ENCODE peak calls at places on chromosomes 12 and 14, in six cellular contexts. N is body of pancreas, M is uterus, D is right atrium auricular region, Z is AG09319, G is cardiac muscle cell. W is an unnamed sample.

GRCh38 chr12:132230381-132230780 is 86.1 kb downstream of the NOC4L start:
- DNase-seq in G (no peak), N (no peak), D (no peak), M (no peak), Z (no peak), W (no peak)

GRCh38 chr14:93317836-93318807 is 14.7 kb downstream of the BTBD7 start:
- DNase-seq in Z (no peak), G (no peak), N (peak), D (no peak), M (no peak), W (no peak)

GRCh38 chr14:42715316-42715715 is 1108.6 kb downstream of the LRFN5 start:
- DNase-seq in D (no peak), N (no peak), Z (no peak), M (no peak), G (no peak), W (no peak)

GRCh38 chr12:44000309-44000952 is 164.6 kb downstream of the TMEM117 start:
- DNase-seq in D (no peak), G (peak), N (peak), M (no peak), Z (peak), W (no peak)

GRCh38 chr12:79063258-79063657 is 198.7 kb downstream of the SYT1 start:
- DNase-seq in N (no peak), D (no peak), Z (no peak), G (no peak), M (no peak), W (no peak)

GRCh38 chr14:64777461-64777860 is 73.2 kb downstream of the PLEKHG3 start:
- DNase-seq in D (no peak), Z (no peak), M (no peak), G (no peak), N (no peak), W (no peak)

GRCh38 chr14:106666341-106666740 is 1140.0 kb downstream of the TMEM121 start:
- DNase-seq in D (no peak), M (no peak), N (no peak), Z (no peak), G (no peak), W (no peak)

GRCh38 chr12:122031342-122032216 is 9.9 kb downstream of the BCL7A start:
- DNase-seq in N (peak), G (peak), M (no peak), Z (no peak), D (no peak), W (no peak)

GRCh38 chr12:13573698-13574321 is 377.3 kb downstream of the EMP1 start:
- DNase-seq in N (no peak), G (no peak), M (no peak), Z (peak), D (no peak), W (no peak)

GRCh38 chr12:25284024-25284423 is 33.3 kb upstream of the KRAS start:
- DNase-seq in D (no peak), M (no peak), G (no peak), Z (no peak), N (no peak), W (no peak)

GRCh38 chr14:92382677-92383076 is 59.7 kb downstream of the SLC24A4 start:
- DNase-seq in Z (no peak), D (no peak), M (no peak), N (no peak), G (no peak), W (no peak)

GRCh38 chr12:6850796-6851152 is 312 bp downstream of the CDCA3 start:
- DNase-seq in G (no peak), N (no peak), D (no peak), M (no peak), Z (no peak), W (no peak)

GRCh38 chr12:22641353-22642053 is 16.5 kb downstream of the ETNK1 start:
- DNase-seq in N (no peak), G (no peak), D (no peak), M (no peak), Z (no peak), W (no peak)

GRCh38 chr12:41962171-41962572 is 182.5 kb downstream of the GXYLT1 start:
- DNase-seq in N (peak), Z (no peak), D (no peak), G (no peak), M (no peak), W (no peak)

GRCh38 chr14:59184396-59184795 is 4.1 kb upstream of the DAAM1 start:
- DNase-seq in M (no peak), D (no peak), G (no peak), Z (no peak), N (no peak), W (no peak)

GRCh38 chr12:122963928-122964240 is 2.4 kb downstream of the ABCB9 start:
- DNase-seq in N (peak), G (no peak), Z (no peak), M (no peak), D (no peak), W (no peak)

GRCh38 chr12:75862692-75863471 is 168.7 kb downstream of the PHLDA1 start:
- DNase-seq in D (no peak), G (no peak), M (no peak), Z (no peak), N (no peak), W (no peak)

GRCh38 chr14:106024983-106025604 is 498.7 kb downstream of the TMEM121 start:
- DNase-seq in G (no peak), M (no peak), N (no peak), D (no peak), Z (no peak), W (no peak)

GRCh38 chr12:15356831-15357456 is 34.6 kb downstream of the PTPRO start:
- DNase-seq in G (no peak), Z (no peak), M (no peak), D (no peak), N (no peak), W (no peak)

GRCh38 chr12:111034148-111034910 is 114.0 kb upstream of the MYL2 start:
- DNase-seq in G (peak), D (no peak), M (no peak), Z (no peak), N (no peak), W (no peak)

GRCh38 chr12:17999174-17999801 is 90.7 kb downstream of the RERGL start:
- DNase-seq in N (no peak), M (no peak), Z (no peak), G (no peak), D (no peak), W (no peak)

GRCh38 chr12:65327207-65328076 is 49.0 kb downstream of the MSRB3 start:
- DNase-seq in M (peak), D (no peak), Z (peak), N (no peak), G (no peak), W (no peak)

GRCh38 chr12:27525373-27525772 is 1.4 kb downstream of the PPFIBP1 start:
- DNase-seq in G (no peak), N (no peak), D (no peak), M (peak), Z (no peak), W (no peak)

GRCh38 chr12:52052471-52053186 is 1.4 kb downstream of the NR4A1 start:
- DNase-seq in Z (no peak), N (peak), M (no peak), D (no peak), G (no peak), W (no peak)

GRCh38 chr14:35965425-35965824 is 139.3 kb downstream of the BRMS1L start:
- DNase-seq in Z (no peak), M (no peak), G (no peak), N (no peak), D (no peak), W (no peak)

GRCh38 chr14:35964736-35965135 is 138.6 kb downstream of the BRMS1L start:
- DNase-seq in M (no peak), G (no peak), D (no peak), N (no peak), Z (no peak), W (no peak)

GRCh38 chr14:35961697-35962274 is 135.6 kb downstream of the BRMS1L start:
- DNase-seq in Z (no peak), G (no peak), N (no peak), D (no peak), M (no peak), W (no peak)

GRCh38 chr14:35959835-35960234 is 133.7 kb downstream of the BRMS1L start:
- DNase-seq in Z (no peak), M (no peak), D (no peak), G (no peak), N (no peak), W (no peak)

DNA sequence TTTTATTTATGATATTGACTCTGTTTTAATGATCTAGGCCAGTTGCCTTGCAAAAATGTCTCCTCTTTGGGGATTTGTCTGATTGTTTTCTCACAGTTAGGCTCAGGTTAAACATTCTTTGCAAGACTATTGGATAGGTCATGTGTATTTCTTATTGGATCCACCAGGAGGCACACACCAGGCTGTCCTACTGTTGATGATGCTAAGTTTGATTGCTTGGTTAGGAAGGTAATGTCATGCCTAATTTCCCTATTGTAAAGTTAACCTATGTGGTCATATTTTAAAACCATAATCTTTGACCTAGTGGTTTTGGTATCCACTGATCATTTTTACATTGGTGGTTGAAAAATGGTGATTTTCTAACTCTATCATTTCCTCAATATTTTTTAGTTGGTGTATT is 137.1 kb downstream of the BRMS1L start:
- DNase-seq in N (no peak), D (no peak), G (no peak), Z (no peak), M (no peak), W (no peak)
- TF ChIP-seq CTCF in N (no peak), D (no peak), G (no peak), Z (peak), M (no peak), W (peak)

DNA sequence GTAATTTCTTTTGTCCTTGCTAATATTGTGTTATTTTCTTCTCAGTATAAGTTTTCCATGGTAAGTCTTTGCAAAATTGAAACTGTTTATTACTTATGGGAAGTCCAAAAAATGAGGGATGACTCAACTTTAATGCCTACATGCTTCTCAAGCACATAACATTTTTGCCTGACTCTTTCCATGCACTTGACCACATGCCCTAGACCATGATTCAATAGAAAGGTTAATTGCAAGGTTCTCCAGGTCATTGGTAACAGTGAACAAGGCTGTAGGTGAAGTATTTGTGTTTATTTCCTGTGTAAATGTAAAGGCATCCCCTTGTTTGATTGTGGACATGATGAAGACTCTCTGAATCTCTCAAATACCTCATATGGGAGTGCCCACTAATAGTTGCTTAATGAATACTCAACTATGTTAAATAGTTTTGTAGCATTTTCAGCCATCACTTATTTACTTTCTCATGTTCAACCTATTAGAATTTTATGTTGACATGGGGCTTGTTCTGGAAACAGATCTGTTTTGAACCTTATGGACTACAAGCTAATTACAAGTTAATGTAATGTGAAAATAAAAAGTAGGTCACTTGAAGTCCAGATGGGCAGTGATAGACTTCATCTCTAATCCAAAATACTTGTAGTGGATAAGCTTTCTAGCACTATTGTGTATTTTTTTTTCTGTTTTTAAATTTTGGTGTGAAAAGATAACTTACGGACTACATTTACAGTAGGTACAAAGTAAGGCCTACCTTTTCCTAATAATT is 131.8 kb downstream of the TMTC2 start:
- DNase-seq in M (no peak), G (no peak), D (no peak), N (no peak), Z (no peak), W (no peak)
- TF ChIP-seq CTCF in M (no peak), G (no peak), D (no peak), N (no peak), Z (no peak), W (no peak)

GRCh38 chr12:54571166-54571856 is 17.1 kb downstream of the PPP1R1A start:
- DNase-seq in D (no peak), M (no peak), N (no peak), Z (no peak), G (peak), W (no peak)
- TF ChIP-seq CTCF in D (no peak), M (no peak), N (no peak), Z (no peak), G (peak), W (no peak)

GRCh38 chr14:95677168-95677835 is 8.9 kb upstream of the TCL1B start:
- DNase-seq in D (no peak), N (peak), G (no peak), M (no peak), Z (no peak), W (no peak)

GRCh38 chr14:95679148-95679547 is 7.1 kb upstream of the TCL1B start:
- DNase-seq in M (no peak), D (no peak), G (no peak), Z (no peak), N (no peak), W (no peak)

GRCh38 chr14:95681153-95681552 is 5.1 kb upstream of the TCL1B start:
- DNase-seq in M (no peak), N (no peak), D (no peak), G (no peak), Z (no peak), W (no peak)

GRCh38 chr14:95683793-95684192 is 2.4 kb upstream of the TCL1B start:
- DNase-seq in D (no peak), M (no peak), G (no peak), Z (no peak), N (peak), W (no peak)

GRCh38 chr14:95679995-95680735 is 6.1 kb upstream of the TCL1B start:
- DNase-seq in G (peak), D (no peak), M (no peak), Z (no peak), N (peak), W (no peak)
- TF ChIP-seq CTCF in G (no peak), D (no peak), M (no peak), Z (no peak), N (peak), W (no peak)

GRCh38 chr12:105417732-105418131 is 87.2 kb downstream of the C12orf75 start:
- DNase-seq in Z (no peak), D (no peak), M (no peak), G (no peak), N (no peak), W (no peak)
- TF ChIP-seq CTCF in Z (no peak), D (no peak), M (no peak), G (no peak), N (no peak), W (peak)

DNA sequence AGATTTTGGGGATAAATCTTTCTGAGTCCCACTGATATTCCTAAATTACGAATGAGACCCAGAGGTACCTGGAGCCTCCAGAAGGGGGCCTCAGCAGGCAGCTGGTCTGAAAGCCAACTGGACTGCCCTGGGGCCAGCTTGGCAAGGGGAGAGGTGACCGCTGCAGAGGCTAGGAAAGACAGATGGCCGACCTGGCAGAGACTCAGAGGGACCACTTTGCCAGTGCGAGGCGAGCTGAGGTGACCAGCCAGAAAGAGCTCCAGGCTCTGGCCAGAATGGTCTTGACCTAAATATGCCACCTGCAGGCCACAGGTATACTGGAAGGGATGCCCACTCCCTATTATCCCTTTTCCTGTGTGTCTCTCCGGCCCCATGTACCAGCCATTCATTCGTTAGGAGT is 256.8 kb upstream of the GARIN6 start:
- DNase-seq in D (no peak), N (peak), G (peak), Z (no peak), M (no peak), W (no peak)
- TF ChIP-seq CTCF in D (no peak), N (no peak), G (no peak), Z (peak), M (no peak), W (no peak)

GRCh38 chr14:100329233-100330006 is 6.3 kb downstream of the SLC25A47 start:
- DNase-seq in Z (no peak), M (no peak), N (no peak), G (no peak), D (no peak), W (no peak)

GRCh38 chr14:100332797-100333196 is 9.7 kb downstream of the SLC25A47 start:
- DNase-seq in N (peak), Z (no peak), M (no peak), D (no peak), G (no peak), W (no peak)

GRCh38 chr14:100330007-100330344 is 6.8 kb downstream of the SLC25A47 start:
- DNase-seq in G (no peak), M (no peak), N (no peak), Z (no peak), D (no peak), W (no peak)

GRCh38 chr14:100328495-100329163 is 5.5 kb downstream of the SLC25A47 start:
- DNase-seq in N (peak), D (no peak), G (no peak), M (no peak), Z (no peak), W (no peak)

GRCh38 chr14:100330396-100330931 is 7.3 kb downstream of the SLC25A47 start:
- DNase-seq in Z (no peak), D (no peak), N (no peak), M (no peak), G (no peak), W (no peak)
- TF ChIP-seq CTCF in Z (no peak), D (no peak), N (no peak), M (no peak), G (no peak), W (no peak)